ENCODE peak calls at places on chromosomes 16 and 17, in six cellular contexts. One of them, this sample, is unnamed. For H3K4me1, the result is how much of the 10 kb centered on the place peaks cover.

GRCh38 chr16:28494141-28494851 is at the start of gene APOBR:
- DNase-seq in SK-N-SH: no peak
- DNase-seq in ovary: no peak
- DNase-seq in A549: no peak
- DNase-seq in tibial nerve: no peak
- DNase-seq in stomach: peak
- DNase-seq in this sample: peak

GRCh38 chr17:265726-266125 is 84.3 kb upstream of the DOC2B start:
- DNase-seq in A549: no peak
- DNase-seq in stomach: peak
- DNase-seq in SK-N-SH: no peak
- DNase-seq in tibial nerve: no peak
- DNase-seq in ovary: peak
- DNase-seq in this sample: peak

GRCh38 chr16:75087040-75087979 is 29.3 kb downstream of the LDHD start:
- DNase-seq in ovary: no peak
- DNase-seq in tibial nerve: no peak
- DNase-seq in stomach: no peak
- DNase-seq in A549: no peak
- DNase-seq in SK-N-SH: peak
- DNase-seq in this sample: peak

GRCh38 chr17:27995554-27995953 is 46.9 kb upstream of the NLK start:
- DNase-seq in tibial nerve: no peak
- DNase-seq in SK-N-SH: no peak
- DNase-seq in ovary: no peak
- DNase-seq in stomach: no peak
- DNase-seq in A549: no peak
- DNase-seq in this sample: no peak

GRCh38 chr16:75494696-75495601 is at the start of gene CHST6:
- DNase-seq in A549: peak
- DNase-seq in ovary: no peak
- DNase-seq in stomach: no peak
- DNase-seq in SK-N-SH: peak
- DNase-seq in tibial nerve: no peak
- DNase-seq in this sample: peak

GRCh38 chr16:68800257-68800875 is 43.0 kb upstream of the TANGO6 start:
- DNase-seq in stomach: peak
- DNase-seq in ovary: peak
- DNase-seq in SK-N-SH: peak
- DNase-seq in A549: peak
- DNase-seq in tibial nerve: peak
- DNase-seq in this sample: peak

GRCh38 chr17:5899496-5900195 is 170.5 kb upstream of the WSCD1 start:
- DNase-seq in A549: no peak
- DNase-seq in SK-N-SH: no peak
- DNase-seq in ovary: no peak
- DNase-seq in tibial nerve: no peak
- DNase-seq in stomach: no peak
- DNase-seq in this sample: peak

GRCh38 chr16:9048302-9048700 is 43.1 kb upstream of the HAPSTR1 start:
- DNase-seq in A549: no peak
- DNase-seq in SK-N-SH: no peak
- DNase-seq in ovary: no peak
- DNase-seq in stomach: no peak
- DNase-seq in tibial nerve: no peak
- DNase-seq in this sample: no peak

GRCh38 chr17:73025041-73025440 is 67.4 kb downstream of the SLC39A11 start:
- DNase-seq in tibial nerve: no peak
- DNase-seq in stomach: no peak
- DNase-seq in SK-N-SH: no peak
- DNase-seq in ovary: no peak
- DNase-seq in A549: no peak
- DNase-seq in this sample: no peak

GRCh38 chr17:60426596-60426995 is 4.3 kb downstream of the CHCT1 start:
- DNase-seq in tibial nerve: no peak
- DNase-seq in SK-N-SH: no peak
- DNase-seq in A549: no peak
- DNase-seq in ovary: no peak
- DNase-seq in stomach: no peak
- DNase-seq in this sample: no peak

GRCh38 chr17:48600244-48601098 is 4.3 kb downstream of the HOXB6 start:
- DNase-seq in A549: no peak
- DNase-seq in ovary: no peak
- DNase-seq in stomach: no peak
- DNase-seq in SK-N-SH: no peak
- DNase-seq in tibial nerve: no peak
- DNase-seq in this sample: no peak

GRCh38 chr17:37239690-37240344 is 136.0 kb upstream of the C17orf78 start:
- DNase-seq in SK-N-SH: peak
- DNase-seq in stomach: no peak
- DNase-seq in A549: peak
- DNase-seq in ovary: no peak
- DNase-seq in tibial nerve: no peak
- DNase-seq in this sample: no peak

GRCh38 chr16:48383877-48384304 is 1.3 kb downstream of the SIAH1 start:
- DNase-seq in ovary: no peak
- DNase-seq in tibial nerve: no peak
- DNase-seq in SK-N-SH: no peak
- DNase-seq in A549: peak
- DNase-seq in stomach: no peak
- DNase-seq in this sample: no peak

GRCh38 chr17:65231086-65231485 is 93.9 kb downstream of the RGS9 start:
- DNase-seq in stomach: no peak
- DNase-seq in A549: peak
- DNase-seq in ovary: no peak
- DNase-seq in SK-N-SH: no peak
- DNase-seq in tibial nerve: no peak
- DNase-seq in this sample: no peak

GRCh38 chr17:27755706-27756466 is 44.4 kb downstream of the NOS2 start:
- DNase-seq in tibial nerve: no peak
- DNase-seq in SK-N-SH: no peak
- DNase-seq in stomach: no peak
- DNase-seq in ovary: no peak
- DNase-seq in A549: no peak
- DNase-seq in this sample: no peak

GRCh38 chr16:16879567-16880251 is 500.8 kb downstream of the NPIPA7 start:
- DNase-seq in stomach: no peak
- DNase-seq in A549: no peak
- DNase-seq in tibial nerve: no peak
- DNase-seq in ovary: no peak
- DNase-seq in SK-N-SH: no peak
- DNase-seq in this sample: no peak

GRCh38 chr17:15651583-15652110 is 32.1 kb upstream of the FBXW10B start:
- DNase-seq in SK-N-SH: peak
- DNase-seq in A549: peak
- DNase-seq in stomach: peak
- DNase-seq in ovary: peak
- DNase-seq in tibial nerve: peak
- DNase-seq in this sample: peak

GRCh38 chr17:63701477-63702222 is 1.7 kb upstream of the LIMD2 start:
- DNase-seq in SK-N-SH: no peak
- DNase-seq in tibial nerve: no peak
- DNase-seq in stomach: peak
- DNase-seq in A549: no peak
- DNase-seq in ovary: no peak
- DNase-seq in this sample: peak

GRCh38 chr17:43471801-43472200 is 12.0 kb upstream of the DHX8 start:
- DNase-seq in ovary: no peak
- DNase-seq in A549: no peak
- DNase-seq in stomach: no peak
- DNase-seq in SK-N-SH: no peak
- DNase-seq in tibial nerve: no peak
- DNase-seq in this sample: no peak

GRCh38 chr17:47197821-47198220 is 8.7 kb upstream of the CDC27 start:
- DNase-seq in tibial nerve: no peak
- DNase-seq in A549: no peak
- DNase-seq in stomach: no peak
- DNase-seq in ovary: no peak
- DNase-seq in SK-N-SH: no peak
- DNase-seq in this sample: no peak

GRCh38 chr17:37824534-37825485 is 80.0 kb upstream of the HNF1B start:
- DNase-seq in SK-N-SH: no peak
- DNase-seq in A549: peak
- DNase-seq in ovary: no peak
- DNase-seq in stomach: no peak
- DNase-seq in tibial nerve: no peak
- DNase-seq in this sample: peak

GRCh38 chr17:68006797-68007196 is 10.5 kb upstream of the C17orf58 start:
- DNase-seq in SK-N-SH: no peak
- DNase-seq in ovary: no peak
- DNase-seq in stomach: no peak
- DNase-seq in A549: no peak
- DNase-seq in tibial nerve: no peak
- DNase-seq in this sample: no peak

GRCh38 chr17:78130439-78131101 is at the start of gene TMC8:
- DNase-seq in tibial nerve: no peak
- DNase-seq in ovary: no peak
- DNase-seq in A549: no peak
- DNase-seq in SK-N-SH: peak
- DNase-seq in stomach: peak
- DNase-seq in this sample: peak

GRCh38 chr17:33366998-33367397 is 73.9 kb upstream of the ASIC2 start:
- DNase-seq in tibial nerve: no peak
- DNase-seq in stomach: no peak
- DNase-seq in A549: no peak
- DNase-seq in SK-N-SH: no peak
- DNase-seq in ovary: no peak
- DNase-seq in this sample: no peak

GRCh38 chr17:77280304-77280910 is 139.6 kb downstream of the SEC14L1 start:
- DNase-seq in stomach: no peak
- DNase-seq in tibial nerve: no peak
- DNase-seq in A549: no peak
- DNase-seq in SK-N-SH: peak
- DNase-seq in ovary: no peak
- DNase-seq in this sample: no peak

GRCh38 chr17:28227278-28228108 is 91.5 kb upstream of the TMEM97 start:
- DNase-seq in stomach: peak
- DNase-seq in ovary: peak
- DNase-seq in SK-N-SH: peak
- DNase-seq in tibial nerve: no peak
- DNase-seq in A549: peak
- DNase-seq in this sample: peak

GRCh38 chr16:2042171-2042570 is 5.5 kb downstream of the NTHL1 start:
- DNase-seq in ovary: no peak
- DNase-seq in stomach: peak
- DNase-seq in SK-N-SH: no peak
- DNase-seq in tibial nerve: no peak
- DNase-seq in A549: no peak
- DNase-seq in this sample: peak

GRCh38 chr16:65888201-65888600 is 478.3 kb upstream of the CDH5 start:
- DNase-seq in tibial nerve: no peak
- DNase-seq in SK-N-SH: no peak
- DNase-seq in ovary: no peak
- DNase-seq in A549: no peak
- DNase-seq in stomach: no peak
- DNase-seq in this sample: no peak

DNA sequence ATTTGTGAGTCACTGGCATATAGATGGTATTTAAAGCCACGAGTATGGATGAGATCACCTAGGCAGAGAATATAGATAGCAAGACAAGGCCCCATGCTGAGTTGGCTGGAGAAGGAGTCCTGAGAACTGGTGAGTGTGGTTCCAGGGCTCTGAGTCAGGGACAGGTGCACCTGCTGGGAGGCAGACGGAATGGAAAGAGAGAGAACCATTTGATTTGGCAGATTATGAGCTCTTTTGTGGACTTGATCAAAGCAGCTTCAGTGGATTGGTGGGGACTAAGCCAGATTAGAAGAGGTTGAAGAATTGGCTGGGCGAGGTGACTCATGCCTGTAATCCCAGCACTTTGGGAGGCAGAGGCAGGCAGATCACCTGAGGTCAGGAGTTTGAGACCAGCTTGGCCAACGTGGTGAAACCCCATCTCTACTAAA is 4.3 kb upstream of the C16orf92 start:
- DNase-seq in ovary: no peak
- DNase-seq in SK-N-SH: no peak
- DNase-seq in tibial nerve: no peak
- DNase-seq in stomach: no peak
- DNase-seq in A549: no peak
- DNase-seq in this sample: no peak
- TF ChIP-seq EP300 in ovary: no peak
- TF ChIP-seq EP300 in SK-N-SH: no peak
- TF ChIP-seq EP300 in tibial nerve: no peak
- TF ChIP-seq EP300 in stomach: no peak
- TF ChIP-seq EP300 in A549: no peak
- TF ChIP-seq EP300 in this sample: no peak

GRCh38 chr16:81499576-81500380 is 55.2 kb downstream of the CMIP start:
- DNase-seq in ovary: no peak
- DNase-seq in SK-N-SH: no peak
- DNase-seq in stomach: no peak
- DNase-seq in A549: no peak
- DNase-seq in tibial nerve: no peak
- DNase-seq in this sample: no peak
- H3K4me1 ChIP-seq in ovary: under half
- H3K4me1 ChIP-seq in SK-N-SH: under half
- H3K4me1 ChIP-seq in stomach: half or more
- H3K4me1 ChIP-seq in A549: half or more
- H3K4me1 ChIP-seq in tibial nerve: under half
- H3K4me1 ChIP-seq in this sample: under half

GRCh38 chr17:35865412-35866355 is 3.0 kb downstream of the HEATR9 start:
- DNase-seq in tibial nerve: no peak
- DNase-seq in ovary: no peak
- DNase-seq in SK-N-SH: no peak
- DNase-seq in A549: no peak
- DNase-seq in stomach: no peak
- DNase-seq in this sample: no peak
- TF ChIP-seq EP300 in tibial nerve: no peak
- TF ChIP-seq EP300 in ovary: no peak
- TF ChIP-seq EP300 in SK-N-SH: no peak
- TF ChIP-seq EP300 in A549: no peak
- TF ChIP-seq EP300 in stomach: no peak
- TF ChIP-seq EP300 in this sample: no peak

GRCh38 chr17:49640556-49640955 is 37.3 kb downstream of the SPOP start:
- DNase-seq in SK-N-SH: no peak
- DNase-seq in stomach: no peak
- DNase-seq in tibial nerve: no peak
- DNase-seq in A549: no peak
- DNase-seq in ovary: no peak
- DNase-seq in this sample: no peak

GRCh38 chr17:49646391-49647255 is 31.3 kb downstream of the SPOP start:
- DNase-seq in A549: peak
- DNase-seq in SK-N-SH: no peak
- DNase-seq in ovary: no peak
- DNase-seq in stomach: no peak
- DNase-seq in tibial nerve: no peak
- DNase-seq in this sample: peak

GRCh38 chr17:49647256-49647585 is 30.7 kb downstream of the SPOP start:
- DNase-seq in stomach: no peak
- DNase-seq in ovary: no peak
- DNase-seq in SK-N-SH: no peak
- DNase-seq in tibial nerve: no peak
- DNase-seq in A549: no peak
- DNase-seq in this sample: no peak

DNA sequence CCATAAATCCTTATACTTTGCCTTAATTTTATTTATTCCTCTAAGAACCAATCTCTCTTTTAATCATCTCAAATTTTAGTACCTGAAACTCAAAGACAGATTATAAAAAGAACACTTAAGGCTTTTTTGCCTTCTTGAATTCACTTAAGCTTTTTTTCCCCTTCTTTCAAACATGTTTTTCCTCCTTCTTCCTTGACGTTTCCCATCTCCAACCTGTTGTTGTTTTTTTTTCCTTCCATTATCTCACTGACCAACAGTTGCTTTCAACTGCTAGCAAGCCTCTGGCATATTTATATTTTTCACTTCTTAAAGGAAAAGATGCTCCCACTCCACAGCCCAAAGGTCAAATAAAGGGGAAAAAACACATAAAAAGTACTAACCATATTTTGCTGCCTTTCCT is 32.2 kb downstream of the SPOP start:
- DNase-seq in ovary: no peak
- DNase-seq in tibial nerve: no peak
- DNase-seq in stomach: no peak
- DNase-seq in SK-N-SH: no peak
- DNase-seq in A549: no peak
- DNase-seq in this sample: no peak
- H3K4me1 ChIP-seq in ovary: under half
- H3K4me1 ChIP-seq in tibial nerve: under half
- H3K4me1 ChIP-seq in stomach: under half
- H3K4me1 ChIP-seq in SK-N-SH: under half
- H3K4me1 ChIP-seq in A549: under half
- H3K4me1 ChIP-seq in this sample: under half